ENCODE peak calls at places on chromosomes 11 and 22, in eight cellular contexts. N, C, X, G, U, I, S and Q are unnamed samples.

GRCh38 chr11:66856496-66857233 is at the start of gene LRFN4:
- DNase-seq in N (no peak), C (peak; percentile 90), X (peak; percentile 59), G (no peak), U (no peak), I (peak; percentile 78), S (peak; percentile 71), Q (no peak)

GRCh38 chr11:75673977-75674582 is 5.2 kb upstream of the MAP6 start:
- DNase-seq in N (peak; percentile 42), C (no peak), X (no peak), G (no peak), U (peak; percentile 43), I (peak; percentile 16), S (no peak), Q (no peak)

GRCh38 chr11:118002541-118003019 is 16.4 kb downstream of the IL10RA start:
- DNase-seq in N (no peak), C (peak; percentile 71), X (peak; percentile 46), G (no peak), U (no peak), I (peak; percentile 35), S (peak; percentile 91), Q (no peak)

GRCh38 chr11:117199061-117199915 is at the start of gene TAGLN:
- DNase-seq in N (peak; percentile 37), C (no peak), X (peak; percentile 76), G (no peak), U (no peak), I (peak; percentile 95), S (peak; percentile 97), Q (peak; percentile 49)

GRCh38 chr22:26558246-26558895 is 31.6 kb downstream of the TPST2 start:
- DNase-seq in N (no peak), C (no peak), X (no peak), G (no peak), U (no peak), I (no peak), S (no peak), Q (no peak)

GRCh38 chr11:88618716-88619462 is 281.4 kb upstream of the CTSC start:
- DNase-seq in N (peak; percentile 37), C (no peak), X (no peak), G (no peak), U (no peak), I (no peak), S (no peak), Q (no peak)

GRCh38 chr11:16402654-16403447 is 46.5 kb upstream of the SOX6 start:
- DNase-seq in N (no peak), C (no peak), X (no peak), G (no peak), U (no peak), I (peak; percentile 82), S (no peak), Q (no peak)

GRCh38 chr11:118051611-118052461 is 25.0 kb upstream of the TMPRSS4 start:
- DNase-seq in N (no peak), C (no peak), X (peak; percentile 34), G (no peak), U (no peak), I (no peak), S (no peak), Q (no peak)

GRCh38 chr11:34676227-34676626 is 55.3 kb downstream of the EHF start:
- DNase-seq in N (no peak), C (no peak), X (no peak), G (no peak), U (no peak), I (no peak), S (no peak), Q (no peak)

GRCh38 chr11:68418671-68419070 is 41.9 kb upstream of the PPP6R3 start:
- DNase-seq in N (no peak), C (no peak), X (no peak), G (no peak), U (no peak), I (no peak), S (no peak), Q (no peak)

GRCh38 chr22:50530280-50530856 is 556 bp upstream of the TYMP start:
- DNase-seq in N (no peak), C (peak; percentile 97), X (peak; percentile 88), G (no peak), U (peak; percentile 73), I (peak; percentile 44), S (peak; percentile 93), Q (peak; percentile 72)

GRCh38 chr11:47914743-47915142 is 65.6 kb upstream of the PTPRJ start:
- DNase-seq in N (peak; percentile 79), C (no peak), X (no peak), G (no peak), U (no peak), I (no peak), S (no peak), Q (no peak)

GRCh38 chr11:4551346-4551979 is 6.5 kb downstream of the OR52M1 start:
- DNase-seq in N (peak; percentile 14), C (no peak), X (no peak), G (no peak), U (no peak), I (peak; percentile 64), S (no peak), Q (no peak)

GRCh38 chr22:32852346-32853251 is 51.1 kb downstream of the TIMP3 start:
- DNase-seq in N (no peak), C (no peak), X (no peak), G (no peak), U (no peak), I (no peak), S (peak; percentile 86), Q (peak; percentile 68)

GRCh38 chr11:23211221-23211620 is 350.9 kb upstream of the CCDC179 start:
- DNase-seq in N (no peak), C (no peak), X (no peak), G (no peak), U (no peak), I (no peak), S (no peak), Q (no peak)

GRCh38 chr11:119416606-119417580 is 6.1 kb downstream of the THY1 start:
- DNase-seq in N (no peak), C (no peak), X (no peak), G (no peak), U (no peak), I (peak; percentile 68), S (peak; percentile 56), Q (no peak)

GRCh38 chr22:23069502-23070357 is 589 bp upstream of the GNAZ start:
- DNase-seq in N (peak; percentile 88), C (peak; percentile 94), X (peak; percentile 93), G (no peak), U (peak; percentile 71), I (peak; percentile 93), S (peak; percentile 95), Q (peak; percentile 90)

GRCh38 chr11:2135018-2135569 is 4.1 kb downstream of the IGF2 start:
- DNase-seq in N (no peak), C (no peak), X (no peak), G (no peak), U (no peak), I (no peak), S (no peak), Q (no peak)

GRCh38 chr11:2134022-2135010 is 4.9 kb downstream of the IGF2 start:
- DNase-seq in N (no peak), C (no peak), X (no peak), G (no peak), U (no peak), I (no peak), S (no peak), Q (no peak)

GRCh38 chr11:2132874-2133480 is 6.2 kb downstream of the IGF2 start:
- DNase-seq in N (no peak), C (no peak), X (no peak), G (no peak), U (no peak), I (no peak), S (no peak), Q (no peak)

GRCh38 chr11:2132229-2132620 is 7.0 kb downstream of the IGF2 start:
- DNase-seq in N (no peak), C (no peak), X (no peak), G (no peak), U (no peak), I (no peak), S (no peak), Q (no peak)

DNA sequence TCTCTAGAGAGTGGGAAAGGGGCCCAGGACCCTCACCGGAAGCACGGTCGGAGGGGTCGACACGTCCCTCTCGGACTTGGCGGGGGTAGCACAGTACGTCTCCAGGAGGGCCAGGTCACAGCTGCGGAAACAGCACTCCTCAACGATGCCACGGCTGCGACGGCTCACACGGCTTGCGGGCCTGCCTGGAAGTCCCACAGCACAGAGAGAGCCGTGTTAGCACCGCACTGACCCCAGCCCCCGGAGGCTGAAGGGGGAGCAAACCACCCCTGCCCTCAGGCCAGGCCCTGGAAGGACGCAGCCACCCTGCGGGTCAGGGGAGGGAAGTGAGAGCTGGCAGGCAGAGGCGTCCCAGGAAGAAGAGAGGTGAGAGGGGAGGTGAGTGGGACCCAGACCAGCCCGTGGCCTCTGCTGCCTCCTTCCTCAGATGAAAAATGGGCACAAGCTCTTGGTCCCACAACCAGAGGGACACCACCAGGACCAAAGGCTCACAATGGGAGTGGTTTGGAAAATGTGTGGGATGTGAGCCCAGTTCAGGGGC is 5.6 kb downstream of the IGF2 start:
- DNase-seq in N (no peak), C (no peak), X (no peak), G (no peak), U (no peak), I (no peak), S (no peak), Q (no peak)
- TF ChIP-seq POLR2AphosphoS5 in N (no peak), C (no peak), X (no peak), G (no peak), U (no peak), I (no peak), S (no peak), Q (no peak)

GRCh38 chr11:2886191-2886894 is 768 bp upstream of the CDKN1C start:
- DNase-seq in N (peak; percentile 39), C (peak; percentile 91), X (no peak), G (no peak), U (no peak), I (peak; percentile 65), S (peak; percentile 85), Q (no peak)
- H3K4me3 ChIP-seq in N (no peak overlapping the region), C (peak overlapping the region; percentile 34), X (peak overlapping the region; percentile 80), G (peak overlapping the region; percentile 34), U (no peak overlapping the region), I (peak overlapping the region; percentile 43), S (peak overlapping the region; percentile 98), Q (peak overlapping the region; percentile 34)

DNA sequence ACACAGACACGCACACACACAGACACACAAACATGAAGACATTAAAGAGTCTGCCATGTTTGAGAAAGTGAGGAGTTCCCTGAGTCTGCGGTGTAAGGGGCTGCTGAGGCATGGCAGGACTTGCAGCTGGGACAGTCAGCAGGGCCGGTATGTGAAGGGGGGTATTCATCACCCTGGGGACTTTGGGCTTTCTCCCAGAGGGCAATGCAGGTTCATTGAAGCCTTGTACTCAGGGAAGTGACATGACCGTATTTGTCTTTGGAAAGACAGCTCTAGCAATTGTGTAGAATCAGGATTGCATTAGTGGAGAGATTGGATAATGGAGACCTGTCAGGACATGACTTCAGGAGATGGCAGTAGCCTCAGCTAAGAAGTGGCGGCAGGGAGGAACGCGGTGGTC is 9.4 kb upstream of the ADAMTS8 start:
- DNase-seq in N (no peak), C (no peak), X (no peak), G (no peak), U (no peak), I (no peak), S (no peak), Q (no peak)
- TF ChIP-seq POLR2AphosphoS5 in N (no peak), C (no peak), X (no peak), G (no peak), U (no peak), I (no peak), S (no peak), Q (no peak)

DNA sequence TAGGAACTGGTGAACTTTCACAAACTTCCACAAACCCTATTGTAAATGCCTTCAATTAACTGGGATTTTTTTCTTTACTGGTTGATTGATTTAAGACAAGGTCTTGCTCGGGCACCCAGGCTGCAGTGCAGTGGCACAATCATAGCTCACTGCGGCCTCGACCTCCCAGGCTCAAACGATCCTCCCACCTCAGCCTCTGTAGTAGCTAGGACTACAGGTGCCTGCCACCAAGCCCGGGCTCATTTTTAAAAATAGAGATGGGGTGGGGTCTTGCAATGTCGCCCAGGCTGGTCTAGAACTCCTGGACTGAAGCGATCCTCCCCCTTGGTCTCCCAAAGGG is 35.7 kb upstream of the POLA2 start:
- DNase-seq in N (no peak), C (no peak), X (no peak), G (no peak), U (no peak), I (no peak), S (no peak), Q (no peak)
- H3K4me3 ChIP-seq in N (peak overlapping the region; percentile 65), C (peak overlapping the region; percentile 36), X (peak overlapping the region; percentile 36), G (peak overlapping the region; percentile 38), U (no peak overlapping the region), I (peak overlapping the region; percentile 88), S (peak overlapping the region; percentile 51), Q (peak overlapping the region; percentile 33)